ENCODE peak calls at places on chromosomes 5 and 9, in six cellular contexts. One of them, this sample, is unnamed.
A peak's percentile ranks its signal among the peaks of the same experiment; 100 is the strongest.

GRCh38 chr5:174323878-174324281 is 278.4 kb downstream of the NSG2 start:
- DNase-seq in stomach: no peak
- DNase-seq in suprapubic skin: no peak
- DNase-seq in breast epithelium: no peak
- DNase-seq in endothelial cell of umbilical vein: no peak
- DNase-seq in HepG2: peak; percentile 19
- DNase-seq in this sample: no peak

GRCh38 chr9:95762322-95762721 is 113.2 kb upstream of the ERCC6L2 start:
- DNase-seq in stomach: no peak
- DNase-seq in suprapubic skin: no peak
- DNase-seq in breast epithelium: no peak
- DNase-seq in endothelial cell of umbilical vein: no peak
- DNase-seq in HepG2: no peak
- DNase-seq in this sample: no peak

GRCh38 chr5:11672385-11673085 is 231.7 kb downstream of the CTNND2 start:
- DNase-seq in stomach: no peak
- DNase-seq in suprapubic skin: no peak
- DNase-seq in breast epithelium: no peak
- DNase-seq in endothelial cell of umbilical vein: no peak
- DNase-seq in HepG2: no peak
- DNase-seq in this sample: no peak

GRCh38 chr5:2913306-2913705 is 161.8 kb upstream of the IRX2 start:
- DNase-seq in stomach: no peak
- DNase-seq in suprapubic skin: no peak
- DNase-seq in breast epithelium: no peak
- DNase-seq in endothelial cell of umbilical vein: no peak
- DNase-seq in HepG2: no peak
- DNase-seq in this sample: no peak

GRCh38 chr9:2634158-2634557 is 12.6 kb downstream of the VLDLR start:
- DNase-seq in stomach: no peak
- DNase-seq in suprapubic skin: no peak
- DNase-seq in breast epithelium: no peak
- DNase-seq in endothelial cell of umbilical vein: peak; percentile 39
- DNase-seq in HepG2: no peak
- DNase-seq in this sample: no peak

GRCh38 chr9:93944011-93944410 is 11.1 kb downstream of the BARX1 start:
- DNase-seq in stomach: no peak
- DNase-seq in suprapubic skin: no peak
- DNase-seq in breast epithelium: no peak
- DNase-seq in endothelial cell of umbilical vein: no peak
- DNase-seq in HepG2: no peak
- DNase-seq in this sample: no peak

GRCh38 chr5:19388391-19388790 is 599.6 kb downstream of the CDH18 start:
- DNase-seq in stomach: no peak
- DNase-seq in suprapubic skin: no peak
- DNase-seq in breast epithelium: no peak
- DNase-seq in endothelial cell of umbilical vein: no peak
- DNase-seq in HepG2: no peak
- DNase-seq in this sample: no peak

GRCh38 chr9:129109952-129110739 is 447 bp downstream of the CRAT start:
- DNase-seq in stomach: no peak
- DNase-seq in suprapubic skin: peak; percentile 79
- DNase-seq in breast epithelium: no peak
- DNase-seq in endothelial cell of umbilical vein: no peak
- DNase-seq in HepG2: peak; percentile 18
- DNase-seq in this sample: peak; percentile 74

GRCh38 chr9:134740071-134740470 is 98.5 kb downstream of the COL5A1 start:
- DNase-seq in stomach: no peak
- DNase-seq in suprapubic skin: no peak
- DNase-seq in breast epithelium: no peak
- DNase-seq in endothelial cell of umbilical vein: no peak
- DNase-seq in HepG2: no peak
- DNase-seq in this sample: no peak

GRCh38 chr5:31581498-31582099 is 49.5 kb downstream of the C5orf22 start:
- DNase-seq in stomach: no peak
- DNase-seq in suprapubic skin: no peak
- DNase-seq in breast epithelium: no peak
- DNase-seq in endothelial cell of umbilical vein: peak; percentile 32
- DNase-seq in HepG2: peak; percentile 10
- DNase-seq in this sample: no peak

GRCh38 chr5:76269259-76269958 is 133.7 kb upstream of the IQGAP2 start:
- DNase-seq in stomach: no peak
- DNase-seq in suprapubic skin: no peak
- DNase-seq in breast epithelium: no peak
- DNase-seq in endothelial cell of umbilical vein: no peak
- DNase-seq in HepG2: no peak
- DNase-seq in this sample: no peak

GRCh38 chr9:15469406-15469805 is 41.4 kb downstream of the PSIP1 start:
- DNase-seq in stomach: no peak
- DNase-seq in suprapubic skin: no peak
- DNase-seq in breast epithelium: no peak
- DNase-seq in endothelial cell of umbilical vein: no peak
- DNase-seq in HepG2: no peak
- DNase-seq in this sample: no peak

GRCh38 chr9:32839013-32839442 is 55.7 kb downstream of the TMEM215 start:
- DNase-seq in stomach: no peak
- DNase-seq in suprapubic skin: no peak
- DNase-seq in breast epithelium: no peak
- DNase-seq in endothelial cell of umbilical vein: no peak
- DNase-seq in HepG2: no peak
- DNase-seq in this sample: no peak

GRCh38 chr9:35863583-35863982 is 6.6 kb downstream of the OR13J1 start:
- DNase-seq in stomach: no peak
- DNase-seq in suprapubic skin: no peak
- DNase-seq in breast epithelium: no peak
- DNase-seq in endothelial cell of umbilical vein: no peak
- DNase-seq in HepG2: no peak
- DNase-seq in this sample: no peak

GRCh38 chr9:107043886-107044285 is 180.9 kb downstream of the ZNF462 start:
- DNase-seq in stomach: no peak
- DNase-seq in suprapubic skin: no peak
- DNase-seq in breast epithelium: no peak
- DNase-seq in endothelial cell of umbilical vein: peak; percentile 4
- DNase-seq in HepG2: no peak
- DNase-seq in this sample: peak; percentile 69

GRCh38 chr5:151811593-151812321 is 40.0 kb downstream of the G3BP1 start:
- DNase-seq in stomach: no peak
- DNase-seq in suprapubic skin: no peak
- DNase-seq in breast epithelium: no peak
- DNase-seq in endothelial cell of umbilical vein: no peak
- DNase-seq in HepG2: no peak
- DNase-seq in this sample: peak; percentile 65

GRCh38 chr5:147863409-147864194 is 14.9 kb upstream of the SCGB3A2 start:
- DNase-seq in stomach: no peak
- DNase-seq in suprapubic skin: no peak
- DNase-seq in breast epithelium: no peak
- DNase-seq in endothelial cell of umbilical vein: peak; percentile 37
- DNase-seq in HepG2: no peak
- DNase-seq in this sample: no peak

GRCh38 chr9:135372036-135372435 is 107.5 kb upstream of the PPP1R26 start:
- DNase-seq in stomach: no peak
- DNase-seq in suprapubic skin: no peak
- DNase-seq in breast epithelium: no peak
- DNase-seq in endothelial cell of umbilical vein: no peak
- DNase-seq in HepG2: no peak
- DNase-seq in this sample: no peak

GRCh38 chr5:114447084-114447773 is 85.4 kb downstream of the KCNN2 start:
- DNase-seq in stomach: no peak
- DNase-seq in suprapubic skin: no peak
- DNase-seq in breast epithelium: no peak
- DNase-seq in endothelial cell of umbilical vein: no peak
- DNase-seq in HepG2: no peak
- DNase-seq in this sample: no peak

GRCh38 chr5:76371955-76372319 is 31.1 kb upstream of the IQGAP2 start:
- DNase-seq in stomach: no peak
- DNase-seq in suprapubic skin: no peak
- DNase-seq in breast epithelium: no peak
- DNase-seq in endothelial cell of umbilical vein: no peak
- DNase-seq in HepG2: peak; percentile 45
- DNase-seq in this sample: no peak

GRCh38 chr5:180352116-180352975 is 790 bp downstream of the GFPT2 start:
- DNase-seq in stomach: no peak
- DNase-seq in suprapubic skin: no peak
- DNase-seq in breast epithelium: no peak
- DNase-seq in endothelial cell of umbilical vein: no peak
- DNase-seq in HepG2: no peak
- DNase-seq in this sample: peak; percentile 83

GRCh38 chr9:134644715-134645606 is 3.4 kb downstream of the COL5A1 start:
- DNase-seq in stomach: peak; percentile 39
- DNase-seq in suprapubic skin: peak; percentile 84
- DNase-seq in breast epithelium: peak; percentile 60
- DNase-seq in endothelial cell of umbilical vein: peak; percentile 95
- DNase-seq in HepG2: no peak
- DNase-seq in this sample: peak; percentile 93

GRCh38 chr5:175854231-175855040 is 16.9 kb upstream of the CPLX2 start:
- DNase-seq in stomach: peak; percentile 33
- DNase-seq in suprapubic skin: no peak
- DNase-seq in breast epithelium: no peak
- DNase-seq in endothelial cell of umbilical vein: no peak
- DNase-seq in HepG2: peak; percentile 98
- DNase-seq in this sample: no peak

GRCh38 chr5:172004824-172005237 is 1.6 kb downstream of the FBXW11 start:
- DNase-seq in stomach: no peak
- DNase-seq in suprapubic skin: no peak
- DNase-seq in breast epithelium: no peak
- DNase-seq in endothelial cell of umbilical vein: peak; percentile 50
- DNase-seq in HepG2: no peak
- DNase-seq in this sample: no peak

GRCh38 chr5:119426059-119426458 is 26.2 kb upstream of the HSD17B4 start:
- DNase-seq in stomach: no peak
- DNase-seq in suprapubic skin: no peak
- DNase-seq in breast epithelium: no peak
- DNase-seq in endothelial cell of umbilical vein: no peak
- DNase-seq in HepG2: no peak
- DNase-seq in this sample: no peak

GRCh38 chr9:20512106-20512505 is 110.2 kb downstream of the MLLT3 start:
- DNase-seq in stomach: no peak
- DNase-seq in suprapubic skin: no peak
- DNase-seq in breast epithelium: no peak
- DNase-seq in endothelial cell of umbilical vein: peak; percentile 13
- DNase-seq in HepG2: no peak
- DNase-seq in this sample: no peak

GRCh38 chr5:57176350-57176857 is 2.5 kb downstream of the GPBP1 start:
- DNase-seq in stomach: no peak
- DNase-seq in suprapubic skin: no peak
- DNase-seq in breast epithelium: no peak
- DNase-seq in endothelial cell of umbilical vein: peak; percentile 88
- DNase-seq in HepG2: no peak
- DNase-seq in this sample: no peak

GRCh38 chr5:39898731-39899130 is 474.0 kb upstream of the DAB2 start:
- DNase-seq in stomach: no peak
- DNase-seq in suprapubic skin: no peak
- DNase-seq in breast epithelium: no peak
- DNase-seq in endothelial cell of umbilical vein: no peak
- DNase-seq in HepG2: no peak
- DNase-seq in this sample: no peak

GRCh38 chr9:91474656-91475055 is 51.0 kb upstream of the NFIL3 start:
- DNase-seq in stomach: no peak
- DNase-seq in suprapubic skin: no peak
- DNase-seq in breast epithelium: no peak
- DNase-seq in endothelial cell of umbilical vein: no peak
- DNase-seq in HepG2: no peak
- DNase-seq in this sample: no peak

GRCh38 chr5:100676807-100677631 is 141.8 kb downstream of the FAM174A start:
- DNase-seq in stomach: no peak
- DNase-seq in suprapubic skin: no peak
- DNase-seq in breast epithelium: no peak
- DNase-seq in endothelial cell of umbilical vein: peak; percentile 60
- DNase-seq in HepG2: no peak
- DNase-seq in this sample: no peak

GRCh38 chr5:124652892-124653441 is 93.5 kb downstream of the ZNF608 start:
- DNase-seq in stomach: no peak
- DNase-seq in suprapubic skin: no peak
- DNase-seq in breast epithelium: no peak
- DNase-seq in endothelial cell of umbilical vein: no peak
- DNase-seq in HepG2: no peak
- DNase-seq in this sample: no peak

GRCh38 chr5:16690243-16690839 is 73.5 kb upstream of the RETREG1 start:
- DNase-seq in stomach: no peak
- DNase-seq in suprapubic skin: no peak
- DNase-seq in breast epithelium: no peak
- DNase-seq in endothelial cell of umbilical vein: peak; percentile 55
- DNase-seq in HepG2: peak; percentile 59
- DNase-seq in this sample: no peak

GRCh38 chr5:111984044-111984443 is 227.1 kb upstream of the NREP start:
- DNase-seq in stomach: no peak
- DNase-seq in suprapubic skin: no peak
- DNase-seq in breast epithelium: no peak
- DNase-seq in endothelial cell of umbilical vein: no peak
- DNase-seq in HepG2: no peak
- DNase-seq in this sample: no peak

GRCh38 chr5:132498152-132498551 is 7.6 kb upstream of the IRF1 start:
- DNase-seq in stomach: peak; percentile 60
- DNase-seq in suprapubic skin: peak; percentile 71
- DNase-seq in breast epithelium: no peak
- DNase-seq in endothelial cell of umbilical vein: peak; percentile 37
- DNase-seq in HepG2: no peak
- DNase-seq in this sample: peak; percentile 83
- H3K4me1 ChIP-seq in stomach: peaks cover 87% of the 10 kb centered on the region
- H3K4me1 ChIP-seq in suprapubic skin: peaks cover 42% of the 10 kb centered on the region
- H3K4me1 ChIP-seq in breast epithelium: peaks cover 6% of the 10 kb centered on the region
- H3K4me1 ChIP-seq in endothelial cell of umbilical vein: peaks cover 47% of the 10 kb centered on the region
- H3K4me1 ChIP-seq in HepG2: peaks cover 76% of the 10 kb centered on the region
- H3K4me1 ChIP-seq in this sample: peaks cover 43% of the 10 kb centered on the region

GRCh38 chr9:14309403-14309802 is 4.5 kb downstream of the NFIB start:
- DNase-seq in stomach: no peak
- DNase-seq in suprapubic skin: no peak
- DNase-seq in breast epithelium: no peak
- DNase-seq in endothelial cell of umbilical vein: peak; percentile 74
- DNase-seq in HepG2: no peak
- DNase-seq in this sample: no peak
- TF ChIP-seq POLR2AphosphoS5 in stomach: no peak
- TF ChIP-seq POLR2AphosphoS5 in suprapubic skin: no peak
- TF ChIP-seq POLR2AphosphoS5 in breast epithelium: no peak
- TF ChIP-seq POLR2AphosphoS5 in endothelial cell of umbilical vein: peak; percentile 38
- TF ChIP-seq POLR2AphosphoS5 in HepG2: no peak
- TF ChIP-seq POLR2AphosphoS5 in this sample: no peak

GRCh38 chr5:1106385-1107166 is 5.3 kb downstream of the SLC12A7 start:
- DNase-seq in stomach: no peak
- DNase-seq in suprapubic skin: no peak
- DNase-seq in breast epithelium: no peak
- DNase-seq in endothelial cell of umbilical vein: no peak
- DNase-seq in HepG2: peak; percentile 21
- DNase-seq in this sample: no peak
- H3K4me1 ChIP-seq in stomach: peaks cover 93% of the 10 kb centered on the region
- H3K4me1 ChIP-seq in suprapubic skin: peaks cover 85% of the 10 kb centered on the region
- H3K4me1 ChIP-seq in breast epithelium: peaks cover 21% of the 10 kb centered on the region
- H3K4me1 ChIP-seq in endothelial cell of umbilical vein: peaks cover 11% of the 10 kb centered on the region
- H3K4me1 ChIP-seq in HepG2: peaks cover 92% of the 10 kb centered on the region
- H3K4me1 ChIP-seq in this sample: peaks cover 75% of the 10 kb centered on the region

GRCh38 chr9:133121200-133122166 is at the start of gene RALGDS:
- DNase-seq in stomach: peak; percentile 93
- DNase-seq in suprapubic skin: peak; percentile 94
- DNase-seq in breast epithelium: peak; percentile 88
- DNase-seq in endothelial cell of umbilical vein: peak; percentile 73
- DNase-seq in HepG2: peak; percentile 61
- DNase-seq in this sample: peak; percentile 95
- TF ChIP-seq POLR2AphosphoS5 in stomach: no peak
- TF ChIP-seq POLR2AphosphoS5 in suprapubic skin: peak; percentile 60
- TF ChIP-seq POLR2AphosphoS5 in breast epithelium: peak; percentile 57
- TF ChIP-seq POLR2AphosphoS5 in endothelial cell of umbilical vein: no peak
- TF ChIP-seq POLR2AphosphoS5 in HepG2: no peak
- TF ChIP-seq POLR2AphosphoS5 in this sample: peak; percentile 53